ENCODE peak calls at places on chromosomes 11 and 22, in four cellular contexts. One of them, this sample, is unnamed. For H3K4me1, the result is how much of the 10 kb centered on the place peaks cover.

GRCh38 chr11:5136246-5136645 is 1.9 kb downstream of the OR52A5 start:
- DNase-seq in ovary: no peak
- DNase-seq in heart left ventricle: no peak
- DNase-seq in IMR-90: no peak
- DNase-seq in this sample: no peak

GRCh38 chr11:76889414-76889975 is 28.8 kb downstream of the ACER3 start:
- DNase-seq in heart left ventricle: no peak
- DNase-seq in ovary: no peak
- DNase-seq in IMR-90: no peak
- DNase-seq in this sample: no peak

GRCh38 chr11:129090056-129090455 is 102.1 kb downstream of the ARHGAP32 start:
- DNase-seq in heart left ventricle: no peak
- DNase-seq in ovary: no peak
- DNase-seq in IMR-90: peak
- DNase-seq in this sample: no peak

GRCh38 chr11:69718147-69718546 is 14.3 kb upstream of the FGF19 start:
- DNase-seq in ovary: no peak
- DNase-seq in IMR-90: peak
- DNase-seq in heart left ventricle: peak
- DNase-seq in this sample: no peak

GRCh38 chr11:15810581-15810980 is 545.8 kb downstream of the SOX6 start:
- DNase-seq in heart left ventricle: no peak
- DNase-seq in IMR-90: no peak
- DNase-seq in ovary: no peak
- DNase-seq in this sample: no peak

GRCh38 chr22:36977401-36977861 is 41.8 kb downstream of the TST start:
- DNase-seq in IMR-90: peak
- DNase-seq in heart left ventricle: peak
- DNase-seq in ovary: peak
- DNase-seq in this sample: peak

GRCh38 chr11:62931501-62932278 is 10.5 kb upstream of the CHRM1 start:
- DNase-seq in ovary: no peak
- DNase-seq in heart left ventricle: no peak
- DNase-seq in IMR-90: no peak
- DNase-seq in this sample: no peak

GRCh38 chr11:720642-721346 is 14.8 kb downstream of the EPS8L2 start:
- DNase-seq in heart left ventricle: peak
- DNase-seq in IMR-90: peak
- DNase-seq in ovary: peak
- DNase-seq in this sample: peak

GRCh38 chr11:86477495-86478155 is 102.9 kb downstream of the CCDC81 start:
- DNase-seq in ovary: no peak
- DNase-seq in heart left ventricle: no peak
- DNase-seq in IMR-90: peak
- DNase-seq in this sample: no peak

GRCh38 chr22:27125539-27125938 is 468.2 kb downstream of the MIAT start:
- DNase-seq in IMR-90: no peak
- DNase-seq in ovary: no peak
- DNase-seq in heart left ventricle: no peak
- DNase-seq in this sample: no peak

GRCh38 chr11:64007160-64007628 is 21.0 kb downstream of the OTUB1 start:
- DNase-seq in ovary: no peak
- DNase-seq in IMR-90: no peak
- DNase-seq in heart left ventricle: no peak
- DNase-seq in this sample: no peak

GRCh38 chr11:12219732-12220131 is 109.3 kb downstream of the MICAL2 start:
- DNase-seq in IMR-90: peak
- DNase-seq in ovary: no peak
- DNase-seq in heart left ventricle: no peak
- DNase-seq in this sample: no peak

GRCh38 chr11:44071157-44071556 is 5.1 kb downstream of the ACCS start:
- DNase-seq in ovary: no peak
- DNase-seq in heart left ventricle: no peak
- DNase-seq in IMR-90: no peak
- DNase-seq in this sample: no peak

GRCh38 chr22:36803358-36803757 is 13.5 kb downstream of the PVALB start:
- DNase-seq in heart left ventricle: no peak
- DNase-seq in ovary: no peak
- DNase-seq in IMR-90: no peak
- DNase-seq in this sample: no peak

GRCh38 chr11:29755474-29755873 is 261.4 kb downstream of the KCNA4 start:
- DNase-seq in heart left ventricle: no peak
- DNase-seq in IMR-90: no peak
- DNase-seq in ovary: no peak
- DNase-seq in this sample: no peak

GRCh38 chr22:39466228-39467006 is 9.6 kb downstream of the MGAT3 start:
- DNase-seq in ovary: no peak
- DNase-seq in heart left ventricle: no peak
- DNase-seq in IMR-90: no peak
- DNase-seq in this sample: no peak

GRCh38 chr11:31323145-31323544 is 46.4 kb downstream of the DCDC1 start:
- DNase-seq in ovary: no peak
- DNase-seq in heart left ventricle: no peak
- DNase-seq in IMR-90: no peak
- DNase-seq in this sample: no peak

GRCh38 chr11:16346975-16347374 is 9.4 kb downstream of the SOX6 start:
- DNase-seq in ovary: no peak
- DNase-seq in IMR-90: peak
- DNase-seq in heart left ventricle: no peak
- DNase-seq in this sample: no peak

GRCh38 chr11:120215634-120216033 is 4.8 kb downstream of the OAF start:
- DNase-seq in IMR-90: peak
- DNase-seq in heart left ventricle: peak
- DNase-seq in ovary: peak
- DNase-seq in this sample: peak

GRCh38 chr11:132987936-132988335 is 544.4 kb downstream of the OPCML start:
- DNase-seq in ovary: no peak
- DNase-seq in heart left ventricle: no peak
- DNase-seq in IMR-90: no peak
- DNase-seq in this sample: no peak

GRCh38 chr11:103587951-103588788 is 448.3 kb upstream of the DDI1 start:
- DNase-seq in heart left ventricle: no peak
- DNase-seq in IMR-90: no peak
- DNase-seq in ovary: no peak
- DNase-seq in this sample: no peak

GRCh38 chr11:74784234-74784633 is 35.6 kb downstream of the RNF169 start:
- DNase-seq in IMR-90: no peak
- DNase-seq in heart left ventricle: no peak
- DNase-seq in ovary: no peak
- DNase-seq in this sample: no peak

GRCh38 chr11:125777309-125777708 is 1.3 kb downstream of the PATE2 start:
- DNase-seq in IMR-90: peak
- DNase-seq in heart left ventricle: no peak
- DNase-seq in ovary: no peak
- DNase-seq in this sample: no peak

GRCh38 chr11:429931-430456 is 11.8 kb downstream of the ANO9 start:
- DNase-seq in IMR-90: no peak
- DNase-seq in ovary: no peak
- DNase-seq in heart left ventricle: peak
- DNase-seq in this sample: no peak

GRCh38 chr22:41092847-41093371 is 517 bp downstream of the EP300 start:
- DNase-seq in IMR-90: peak
- DNase-seq in heart left ventricle: no peak
- DNase-seq in ovary: no peak
- DNase-seq in this sample: peak

GRCh38 chr11:111355956-111356659 is 23.0 kb downstream of the POU2AF1 start:
- DNase-seq in ovary: no peak
- DNase-seq in IMR-90: no peak
- DNase-seq in heart left ventricle: no peak
- DNase-seq in this sample: no peak
- TF ChIP-seq POLR2A in ovary: no peak
- TF ChIP-seq POLR2A in IMR-90: no peak
- TF ChIP-seq POLR2A in heart left ventricle: no peak
- TF ChIP-seq POLR2A in this sample: no peak

GRCh38 chr22:19795617-19796008 is 35.0 kb downstream of the TBX1 start:
- DNase-seq in heart left ventricle: no peak
- DNase-seq in ovary: no peak
- DNase-seq in IMR-90: peak
- DNase-seq in this sample: no peak
- H3K4me1 ChIP-seq in heart left ventricle: under half
- H3K4me1 ChIP-seq in ovary: under half
- H3K4me1 ChIP-seq in IMR-90: under half
- H3K4me1 ChIP-seq in this sample: under half

DNA sequence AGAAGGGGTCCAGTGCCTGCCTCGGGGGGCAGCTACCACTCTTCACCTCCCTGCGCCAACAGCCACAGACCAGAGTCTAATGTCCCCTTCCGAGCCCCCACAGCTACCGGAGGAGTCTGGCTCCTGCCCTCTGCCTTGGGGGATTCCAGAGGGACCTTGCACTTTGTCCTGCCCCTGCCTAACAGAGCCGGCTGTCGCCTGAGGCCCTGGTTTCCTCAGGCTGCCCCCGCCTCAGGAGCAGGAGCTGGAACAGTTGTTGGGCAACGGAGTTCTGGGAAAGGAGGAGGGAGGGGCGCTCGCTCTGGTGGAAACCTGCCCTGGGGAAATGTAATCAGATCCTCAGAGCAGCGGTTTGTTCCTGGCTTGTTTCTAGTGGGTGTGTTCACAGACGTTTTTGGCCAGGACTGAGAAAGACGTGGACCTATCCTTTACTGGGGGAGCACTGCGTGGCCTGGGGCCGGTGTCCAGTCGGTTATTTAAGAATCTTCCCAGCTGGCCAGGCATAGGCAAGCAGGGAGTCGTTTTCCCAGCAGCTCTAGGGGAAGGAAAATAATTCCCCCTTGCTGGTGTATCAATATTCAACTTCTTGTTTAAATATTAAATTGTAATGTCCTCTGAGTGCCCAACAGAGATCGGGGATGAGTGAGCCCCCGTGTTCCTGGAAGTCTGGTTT is 32.3 kb downstream of the A4GALT start:
- DNase-seq in IMR-90: peak
- DNase-seq in heart left ventricle: peak
- DNase-seq in ovary: peak
- DNase-seq in this sample: peak
- TF ChIP-seq POLR2A in IMR-90: no peak
- TF ChIP-seq POLR2A in heart left ventricle: no peak
- TF ChIP-seq POLR2A in ovary: peak
- TF ChIP-seq POLR2A in this sample: peak

DNA sequence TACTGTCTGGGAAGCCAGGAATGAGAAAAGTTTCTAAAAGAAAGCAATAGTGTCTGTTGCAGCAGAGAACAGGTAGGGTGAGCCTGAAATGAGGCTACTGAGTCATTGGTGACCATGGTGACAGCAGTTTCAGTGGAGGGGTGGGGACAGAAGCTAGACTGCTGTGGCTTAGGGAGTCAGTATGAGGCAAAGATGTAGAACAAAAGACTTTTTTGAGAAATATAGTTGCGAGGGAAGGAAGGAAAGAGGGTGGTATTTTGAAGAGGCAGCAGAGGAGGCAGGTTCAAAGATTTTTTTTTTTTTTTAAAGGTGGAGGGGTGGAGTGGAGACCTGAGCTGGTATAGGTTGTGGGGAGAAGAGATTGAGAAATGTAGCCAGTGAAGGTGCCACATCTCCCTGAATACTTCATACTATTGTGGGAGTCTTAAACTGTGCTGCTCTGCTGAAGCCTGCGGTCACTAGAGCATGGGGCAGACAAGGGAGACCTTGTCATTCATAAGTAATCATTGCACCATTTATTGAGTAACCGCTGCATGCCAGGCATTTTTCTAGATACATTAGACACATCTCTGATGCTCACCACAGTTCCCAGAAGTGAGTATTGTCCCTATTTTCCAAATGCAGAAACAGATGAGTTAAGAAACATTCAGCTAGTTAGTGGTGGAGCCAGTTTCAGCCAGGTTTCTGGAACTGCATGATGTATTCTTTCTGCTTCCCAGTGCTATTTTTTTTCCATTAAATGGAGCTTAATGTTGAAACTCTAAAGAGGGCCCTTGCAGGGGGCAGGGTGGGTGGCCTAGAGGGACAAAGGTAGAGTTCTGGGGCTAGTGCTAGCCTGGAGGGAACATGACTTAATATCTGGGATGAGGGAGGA is 49.9 kb downstream of the STIM1 start:
- DNase-seq in ovary: no peak
- DNase-seq in IMR-90: peak
- DNase-seq in heart left ventricle: no peak
- DNase-seq in this sample: peak
- H3K4me1 ChIP-seq in ovary: under half
- H3K4me1 ChIP-seq in IMR-90: under half
- H3K4me1 ChIP-seq in heart left ventricle: under half
- H3K4me1 ChIP-seq in this sample: half or more

This sample was measured in stomach.